ENCODE peak calls at places on chromosomes 6 and 20, in seven cellular contexts. One of them, this sample, is unnamed.

GRCh38 chr20:50335105-50335504 is 144.5 kb downstream of the CEBPB start:
- DNase-seq in uterus: no peak
- DNase-seq in foreskin keratinocyte: peak; percentile 48
- DNase-seq in IMR-90: peak; percentile 31
- DNase-seq in tibial nerve: no peak
- DNase-seq in MM.1S: no peak
- DNase-seq in neural progenitor cell: peak; percentile 71
- DNase-seq in this sample: no peak

GRCh38 chr20:51374961-51375360 is 167.6 kb downstream of the NFATC2 start:
- DNase-seq in uterus: no peak
- DNase-seq in foreskin keratinocyte: no peak
- DNase-seq in IMR-90: no peak
- DNase-seq in tibial nerve: no peak
- DNase-seq in MM.1S: no peak
- DNase-seq in neural progenitor cell: no peak
- DNase-seq in this sample: no peak

GRCh38 chr20:61343934-61344333 is 91.9 kb downstream of the CDH4 start:
- DNase-seq in uterus: no peak
- DNase-seq in foreskin keratinocyte: no peak
- DNase-seq in IMR-90: no peak
- DNase-seq in tibial nerve: no peak
- DNase-seq in MM.1S: no peak
- DNase-seq in neural progenitor cell: no peak
- DNase-seq in this sample: no peak

GRCh38 chr6:11097476-11097875 is 3.8 kb downstream of the SMIM13 start:
- DNase-seq in uterus: no peak
- DNase-seq in foreskin keratinocyte: no peak
- DNase-seq in IMR-90: no peak
- DNase-seq in tibial nerve: no peak
- DNase-seq in MM.1S: no peak
- DNase-seq in neural progenitor cell: no peak
- DNase-seq in this sample: no peak

GRCh38 chr20:32040142-32040953 is 11.7 kb upstream of the HCK start:
- DNase-seq in uterus: no peak
- DNase-seq in foreskin keratinocyte: peak; percentile 23
- DNase-seq in IMR-90: no peak
- DNase-seq in tibial nerve: no peak
- DNase-seq in MM.1S: no peak
- DNase-seq in neural progenitor cell: no peak
- DNase-seq in this sample: peak; percentile 21

GRCh38 chr20:22414354-22414753 is 170.0 kb downstream of the FOXA2 start:
- DNase-seq in uterus: no peak
- DNase-seq in foreskin keratinocyte: no peak
- DNase-seq in IMR-90: no peak
- DNase-seq in tibial nerve: no peak
- DNase-seq in MM.1S: no peak
- DNase-seq in neural progenitor cell: no peak
- DNase-seq in this sample: no peak

GRCh38 chr6:161618816-161619454 is 345.1 kb upstream of the AGPAT4 start:
- DNase-seq in uterus: no peak
- DNase-seq in foreskin keratinocyte: peak; percentile 6
- DNase-seq in IMR-90: no peak
- DNase-seq in tibial nerve: peak; percentile 9
- DNase-seq in MM.1S: peak; percentile 48
- DNase-seq in neural progenitor cell: peak; percentile 78
- DNase-seq in this sample: no peak

GRCh38 chr6:56741472-56741871 is 98.8 kb upstream of the DST start:
- DNase-seq in uterus: no peak
- DNase-seq in foreskin keratinocyte: no peak
- DNase-seq in IMR-90: no peak
- DNase-seq in tibial nerve: no peak
- DNase-seq in MM.1S: no peak
- DNase-seq in neural progenitor cell: no peak
- DNase-seq in this sample: no peak

GRCh38 chr20:61436268-61436667 is 184.2 kb downstream of the CDH4 start:
- DNase-seq in uterus: no peak
- DNase-seq in foreskin keratinocyte: peak; percentile 84
- DNase-seq in IMR-90: peak; percentile 61
- DNase-seq in tibial nerve: no peak
- DNase-seq in MM.1S: no peak
- DNase-seq in neural progenitor cell: no peak
- DNase-seq in this sample: no peak

GRCh38 chr6:46538800-46539199 is 47.6 kb upstream of the RCAN2 start:
- DNase-seq in uterus: no peak
- DNase-seq in foreskin keratinocyte: no peak
- DNase-seq in IMR-90: no peak
- DNase-seq in tibial nerve: no peak
- DNase-seq in MM.1S: no peak
- DNase-seq in neural progenitor cell: no peak
- DNase-seq in this sample: no peak

GRCh38 chr6:142853244-142854180 is 91.5 kb downstream of the HIVEP2 start:
- DNase-seq in uterus: no peak
- DNase-seq in foreskin keratinocyte: peak; percentile 59
- DNase-seq in IMR-90: peak; percentile 44
- DNase-seq in tibial nerve: no peak
- DNase-seq in MM.1S: peak; percentile 48
- DNase-seq in neural progenitor cell: no peak
- DNase-seq in this sample: no peak

GRCh38 chr20:23624307-23624706 is 13.4 kb downstream of the CST3 start:
- DNase-seq in uterus: peak; percentile 63
- DNase-seq in foreskin keratinocyte: peak; percentile 25
- DNase-seq in IMR-90: no peak
- DNase-seq in tibial nerve: no peak
- DNase-seq in MM.1S: no peak
- DNase-seq in neural progenitor cell: no peak
- DNase-seq in this sample: no peak

DNA sequence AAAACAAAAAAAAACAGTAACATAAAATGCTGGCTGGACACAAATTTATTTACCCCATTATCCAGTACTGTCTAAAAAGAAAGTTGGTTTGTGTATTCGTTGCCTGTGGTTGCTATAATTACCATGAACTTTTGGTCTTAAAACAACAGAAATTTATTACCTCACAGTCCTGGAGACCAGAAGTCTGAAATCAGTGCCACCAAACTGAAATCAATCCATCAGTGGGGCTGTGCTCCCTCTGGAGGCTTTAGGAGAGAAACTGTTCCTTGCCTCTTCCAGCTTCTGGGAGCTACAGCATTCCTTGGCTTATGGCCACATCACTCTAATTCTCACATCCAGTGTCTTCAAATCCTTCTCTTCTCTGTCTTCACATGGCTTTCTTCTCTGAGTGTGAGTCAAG is 79.4 kb downstream of the SNX5 start:
- DNase-seq in uterus: no peak
- DNase-seq in foreskin keratinocyte: no peak
- DNase-seq in IMR-90: no peak
- DNase-seq in tibial nerve: no peak
- DNase-seq in MM.1S: no peak
- DNase-seq in neural progenitor cell: no peak
- DNase-seq in this sample: no peak
- TF ChIP-seq CTCF in uterus: no peak
- TF ChIP-seq CTCF in foreskin keratinocyte: peak; percentile 44
- TF ChIP-seq CTCF in IMR-90: no peak
- TF ChIP-seq CTCF in tibial nerve: no peak
- TF ChIP-seq CTCF in MM.1S: peak; percentile 4
- TF ChIP-seq CTCF in neural progenitor cell: no peak
- TF ChIP-seq CTCF in this sample: no peak

DNA sequence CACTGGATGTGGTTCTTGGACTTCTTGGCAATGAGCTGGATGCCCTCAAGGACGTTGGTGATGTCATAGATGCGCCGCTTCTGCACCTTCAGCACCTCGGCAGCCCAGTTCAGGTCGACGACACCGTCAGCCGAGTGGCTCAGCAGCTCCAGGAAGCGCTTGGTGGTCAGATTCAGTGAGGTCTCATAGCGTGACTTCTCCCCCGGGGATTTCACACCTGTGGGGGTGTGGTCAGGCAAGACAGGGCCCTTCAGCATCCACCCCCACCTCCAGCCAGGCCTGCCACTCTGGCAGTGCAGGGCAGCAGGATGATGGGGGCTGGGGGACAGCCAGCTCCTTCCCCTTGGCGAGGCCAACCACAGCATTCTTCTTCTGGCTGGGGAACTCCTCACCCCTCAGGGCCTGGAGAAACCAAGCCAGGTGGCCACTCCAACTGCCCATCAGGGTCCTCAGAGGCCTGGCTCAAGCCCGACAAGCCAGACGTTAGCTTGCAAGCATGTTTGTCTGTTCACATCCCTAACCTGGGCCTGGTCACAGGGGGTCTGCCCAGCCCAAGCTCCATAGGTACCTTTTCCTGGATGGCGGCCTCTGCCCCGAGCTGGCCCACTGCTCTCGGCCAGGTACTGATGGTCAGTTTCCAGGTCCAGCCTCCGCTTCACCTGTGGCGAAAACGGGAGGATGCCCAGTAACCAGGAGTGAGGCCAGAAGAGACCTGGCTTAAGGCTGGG is 5.7 kb upstream of the NECAB3 start:
- DNase-seq in uterus: no peak
- DNase-seq in foreskin keratinocyte: no peak
- DNase-seq in IMR-90: no peak
- DNase-seq in tibial nerve: no peak
- DNase-seq in MM.1S: no peak
- DNase-seq in neural progenitor cell: no peak
- DNase-seq in this sample: no peak
- H3K4me1 ChIP-seq in uterus: peaks cover 9% of the 10 kb centered on the region
- H3K4me1 ChIP-seq in foreskin keratinocyte: no peaks in the 10 kb centered on the region
- H3K4me1 ChIP-seq in IMR-90: peaks cover 10% of the 10 kb centered on the region
- H3K4me1 ChIP-seq in tibial nerve: peaks cover 19% of the 10 kb centered on the region
- H3K4me1 ChIP-seq in MM.1S: peaks cover 11% of the 10 kb centered on the region
- H3K4me1 ChIP-seq in neural progenitor cell: peaks cover 17% of the 10 kb centered on the region
- H3K4me1 ChIP-seq in this sample: peaks cover 4% of the 10 kb centered on the region

GRCh38 chr6:157036245-157036681 is 259.1 kb downstream of the ARID1B start:
- DNase-seq in uterus: no peak
- DNase-seq in foreskin keratinocyte: peak; percentile 89
- DNase-seq in IMR-90: peak; percentile 48
- DNase-seq in tibial nerve: no peak
- DNase-seq in MM.1S: no peak
- DNase-seq in neural progenitor cell: no peak
- DNase-seq in this sample: no peak

GRCh38 chr6:157034433-157035230 is 257.5 kb downstream of the ARID1B start:
- DNase-seq in uterus: no peak
- DNase-seq in foreskin keratinocyte: no peak
- DNase-seq in IMR-90: peak; percentile 72
- DNase-seq in tibial nerve: no peak
- DNase-seq in MM.1S: peak; percentile 36
- DNase-seq in neural progenitor cell: peak; percentile 50
- DNase-seq in this sample: no peak

GRCh38 chr6:157035576-157035975 is 258.4 kb downstream of the ARID1B start:
- DNase-seq in uterus: no peak
- DNase-seq in foreskin keratinocyte: no peak
- DNase-seq in IMR-90: no peak
- DNase-seq in tibial nerve: no peak
- DNase-seq in MM.1S: no peak
- DNase-seq in neural progenitor cell: no peak
- DNase-seq in this sample: no peak

GRCh38 chr6:157032923-157033322 is 255.7 kb downstream of the ARID1B start:
- DNase-seq in uterus: no peak
- DNase-seq in foreskin keratinocyte: no peak
- DNase-seq in IMR-90: no peak
- DNase-seq in tibial nerve: no peak
- DNase-seq in MM.1S: no peak
- DNase-seq in neural progenitor cell: no peak
- DNase-seq in this sample: no peak

DNA sequence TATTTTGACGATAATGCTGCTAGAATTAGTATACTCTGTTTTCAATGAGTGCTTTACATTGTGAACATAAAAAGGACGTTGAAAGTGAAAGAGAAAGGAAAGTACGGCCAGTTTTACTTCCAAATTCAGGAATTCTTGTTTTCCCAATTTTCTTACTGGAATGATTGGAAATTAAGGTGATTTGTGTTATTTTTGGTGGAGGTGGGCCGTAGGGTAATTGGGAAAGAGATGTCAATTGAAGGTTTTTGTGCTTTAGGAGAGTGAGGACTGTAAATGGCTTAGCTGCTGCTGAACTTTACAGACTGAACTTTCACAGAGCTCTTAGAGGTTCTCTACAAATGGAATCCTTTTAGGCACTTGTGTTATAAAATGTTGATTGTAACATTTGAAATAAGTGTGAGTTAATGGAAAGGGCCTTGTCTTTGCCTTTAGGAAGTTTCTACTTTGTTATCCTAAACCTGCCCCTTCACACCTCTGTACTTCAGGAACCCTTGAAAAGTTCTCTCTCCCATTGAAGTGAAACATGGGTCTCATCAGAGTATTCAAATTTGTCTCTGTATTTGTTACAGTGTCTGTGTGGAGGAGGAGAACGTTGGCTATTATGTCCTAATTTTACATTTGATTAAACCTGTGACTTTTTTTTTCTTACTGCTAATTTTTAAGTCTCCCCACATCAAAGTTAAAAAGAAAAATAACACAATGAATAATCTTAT is 256.4 kb downstream of the ARID1B start:
- DNase-seq in uterus: no peak
- DNase-seq in foreskin keratinocyte: no peak
- DNase-seq in IMR-90: peak; percentile 30
- DNase-seq in tibial nerve: no peak
- DNase-seq in MM.1S: no peak
- DNase-seq in neural progenitor cell: no peak
- DNase-seq in this sample: no peak
- H3K27ac ChIP-seq in uterus: peak overlapping the region; percentile 65
- H3K27ac ChIP-seq in foreskin keratinocyte: peak overlapping the region; percentile 83
- H3K27ac ChIP-seq in IMR-90: peak overlapping the region; percentile 78
- H3K27ac ChIP-seq in tibial nerve: peak overlapping the region; percentile 81
- H3K27ac ChIP-seq in MM.1S: peak overlapping the region; percentile 31
- H3K27ac ChIP-seq in neural progenitor cell: peak overlapping the region; percentile 49
- H3K27ac ChIP-seq in this sample: peak overlapping the region; percentile 8

GRCh38 chr6:52910091-52910490 is 593 bp upstream of the GSTA3 start:
- DNase-seq in uterus: no peak
- DNase-seq in foreskin keratinocyte: no peak
- DNase-seq in IMR-90: no peak
- DNase-seq in tibial nerve: no peak
- DNase-seq in MM.1S: no peak
- DNase-seq in neural progenitor cell: no peak
- DNase-seq in this sample: no peak

GRCh38 chr6:52909131-52909530 is 367 bp downstream of the GSTA3 start:
- DNase-seq in uterus: no peak
- DNase-seq in foreskin keratinocyte: no peak
- DNase-seq in IMR-90: no peak
- DNase-seq in tibial nerve: no peak
- DNase-seq in MM.1S: no peak
- DNase-seq in neural progenitor cell: no peak
- DNase-seq in this sample: no peak

GRCh38 chr6:52900536-52900935 is 9.0 kb downstream of the GSTA3 start:
- DNase-seq in uterus: no peak
- DNase-seq in foreskin keratinocyte: no peak
- DNase-seq in IMR-90: no peak
- DNase-seq in tibial nerve: no peak
- DNase-seq in MM.1S: no peak
- DNase-seq in neural progenitor cell: no peak
- DNase-seq in this sample: no peak

GRCh38 chr6:52909531-52909930 is at the start of gene GSTA3:
- DNase-seq in uterus: no peak
- DNase-seq in foreskin keratinocyte: no peak
- DNase-seq in IMR-90: no peak
- DNase-seq in tibial nerve: no peak
- DNase-seq in MM.1S: no peak
- DNase-seq in neural progenitor cell: no peak
- DNase-seq in this sample: no peak

GRCh38 chr6:52904562-52905279 is 4.8 kb downstream of the GSTA3 start:
- DNase-seq in uterus: no peak
- DNase-seq in foreskin keratinocyte: no peak
- DNase-seq in IMR-90: no peak
- DNase-seq in tibial nerve: no peak
- DNase-seq in MM.1S: no peak
- DNase-seq in neural progenitor cell: peak; percentile 8
- DNase-seq in this sample: no peak
- TF ChIP-seq CTCF in uterus: no peak
- TF ChIP-seq CTCF in foreskin keratinocyte: peak; percentile 47
- TF ChIP-seq CTCF in IMR-90: peak; percentile 20
- TF ChIP-seq CTCF in tibial nerve: no peak
- TF ChIP-seq CTCF in MM.1S: peak; percentile 17
- TF ChIP-seq CTCF in neural progenitor cell: peak; percentile 35
- TF ChIP-seq CTCF in this sample: no peak